ENCODE peak calls at places on chromosomes 4 and X, in ten cellular contexts. T is lower lobe of right lung, P is astrocyte of the cerebellum, N is thyroid gland, X is breast epithelium, Y is fibroblast of mammary gland, A is A549, M is prostate gland, V is endodermal cell, W is transverse colon. U is an unnamed sample.

GRCh38 chr4:8646296-8647093 is 53.9 kb downstream of the CPZ start:
- DNase-seq in W (no peak), T (no peak), N (peak), V (peak), P (no peak), Y (no peak), X (no peak), A (no peak), M (no peak), U (no peak)

GRCh38 chr4:26862381-26862915 is 1.8 kb downstream of the STIM2 start:
- DNase-seq in N (no peak), P (no peak), V (no peak), Y (no peak), T (no peak), W (no peak), A (no peak), X (no peak), M (no peak), U (no peak)

GRCh38 chr4:92234393-92235176 is 69.2 kb upstream of the GRID2 start:
- DNase-seq in A (no peak), T (no peak), W (no peak), V (no peak), X (no peak), Y (peak), P (peak), N (no peak), M (peak), U (peak)

GRCh38 chrX:155086202-155086840 is 15.0 kb downstream of the BRCC3 start:
- DNase-seq in Y (peak), V (peak), T (no peak), X (no peak), N (peak), M (no peak), A (peak), W (peak), P (peak), U (no peak)

GRCh38 chrX:16975233-16975632 is 28.8 kb downstream of the REPS2 start:
- DNase-seq in Y (no peak), V (no peak), T (no peak), X (no peak), M (no peak), W (no peak), N (no peak), A (no peak), P (no peak), U (no peak)

GRCh38 chr4:154528866-154529265 is 21.3 kb downstream of the PLRG1 start:
- DNase-seq in N (no peak), T (no peak), P (no peak), X (peak), A (no peak), Y (peak), W (no peak), V (no peak), M (no peak), U (no peak)

GRCh38 chr4:85778809-85779124 is 303.8 kb downstream of the ARHGAP24 start:
- DNase-seq in X (no peak), V (no peak), P (no peak), N (no peak), T (no peak), Y (peak), W (no peak), A (no peak), M (no peak), U (no peak)

GRCh38 chr4:11748169-11748872 is 319.6 kb upstream of the HS3ST1 start:
- DNase-seq in X (no peak), Y (peak), N (no peak), W (no peak), P (peak), M (no peak), A (no peak), T (no peak), V (no peak), U (peak)

GRCh38 chrX:19747672-19748610 is 139.5 kb downstream of the SH3KBP1 start:
- DNase-seq in V (no peak), P (no peak), A (no peak), M (no peak), N (peak), W (peak), T (peak), Y (no peak), X (no peak), U (no peak)

GRCh38 chr4:56181140-56181950 is 205.9 kb downstream of the AASDH start:
- DNase-seq in N (no peak), T (no peak), V (no peak), Y (no peak), A (no peak), X (no peak), W (no peak), P (no peak), M (no peak), U (no peak)

GRCh38 chrX:1589356-1590130 is 1.9 kb upstream of the AKAP17A start:
- DNase-seq in W (no peak), M (no peak), Y (no peak), T (no peak), A (no peak), P (no peak), X (no peak), N (no peak), V (peak), U (no peak)

GRCh38 chr4:80094191-80094590 is 21.2 kb upstream of the ANTXR2 start:
- DNase-seq in P (no peak), X (no peak), M (no peak), T (no peak), Y (peak), V (no peak), A (no peak), W (no peak), N (no peak), U (no peak)

GRCh38 chrX:87338510-87338909 is 179.1 kb upstream of the KLHL4 start:
- DNase-seq in V (no peak), T (no peak), A (peak), P (peak), M (no peak), N (no peak), X (no peak), W (no peak), Y (peak), U (no peak)

GRCh38 chr4:76896731-76897521 is 1.0 kb downstream of the SOWAHB start:
- DNase-seq in X (peak), N (peak), P (no peak), Y (no peak), W (peak), V (peak), M (peak), T (peak), A (peak), U (no peak)

GRCh38 chr4:31518796-31519250 is 798.7 kb downstream of the PCDH7 start:
- DNase-seq in M (no peak), A (no peak), T (no peak), W (no peak), P (peak), V (no peak), Y (peak), N (no peak), X (no peak), U (peak)

GRCh38 chr4:122383341-122383740 is 4.5 kb downstream of the ADAD1 start:
- DNase-seq in V (no peak), T (no peak), N (no peak), X (no peak), M (no peak), W (no peak), A (no peak), Y (no peak), P (no peak), U (no peak)

GRCh38 chr4:98994474-98995182 is 893 bp upstream of the METAP1 start:
- DNase-seq in Y (peak), V (no peak), P (no peak), T (no peak), M (no peak), X (no peak), A (no peak), N (no peak), W (no peak), U (no peak)

GRCh38 chr4:1048781-1049590 is 37.6 kb downstream of the FGFRL1 start:
- DNase-seq in N (no peak), V (peak), A (no peak), P (no peak), X (no peak), Y (no peak), W (no peak), T (peak), M (no peak), U (no peak)

GRCh38 chr4:145736241-145736831 is 56.4 kb downstream of the C4orf51 start:
- DNase-seq in M (peak), V (peak), T (peak), N (peak), P (no peak), W (peak), Y (peak), X (peak), A (no peak), U (no peak)

GRCh38 chrX:155874571-155875244 is 6.4 kb upstream of the VAMP7 start:
- DNase-seq in M (no peak), P (no peak), W (no peak), X (no peak), Y (no peak), N (no peak), T (no peak), A (no peak), V (no peak), U (no peak)

GRCh38 chrX:113033966-113034680 is 193.5 kb upstream of the AMOT start:
- DNase-seq in M (no peak), W (no peak), X (no peak), V (no peak), N (no peak), Y (no peak), P (no peak), A (no peak), T (no peak), U (no peak)

GRCh38 chrX:23515028-23515427 is 152.3 kb upstream of the PRDX4 start:
- DNase-seq in N (no peak), P (no peak), T (no peak), X (no peak), M (no peak), Y (no peak), A (no peak), W (no peak), V (no peak), U (no peak)

GRCh38 chrX:139639253-139639652 is 68.7 kb downstream of the MCF2 start:
- DNase-seq in V (no peak), W (no peak), M (no peak), Y (no peak), A (no peak), N (peak), X (no peak), T (no peak), P (no peak), U (no peak)

GRCh38 chr4:89868999-89869589 is 25.6 kb upstream of the MMRN1 start:
- DNase-seq in W (no peak), Y (peak), T (no peak), V (no peak), P (peak), N (no peak), X (no peak), M (no peak), A (no peak), U (no peak)

GRCh38 chrX:66014560-66014959 is 25.3 kb downstream of the VSIG4 start:
- DNase-seq in N (no peak), X (no peak), P (no peak), Y (no peak), A (no peak), V (no peak), M (no peak), T (no peak), W (no peak), U (no peak)

GRCh38 chrX:153902388-153902787 is 2.1 kb upstream of the AVPR2 start:
- DNase-seq in P (no peak), V (peak), T (no peak), A (no peak), M (no peak), W (no peak), Y (no peak), X (no peak), N (no peak), U (no peak)

GRCh38 chr4:86891785-86892638 is at the start of gene C4orf36:
- DNase-seq in N (peak), W (peak), P (no peak), M (peak), Y (peak), A (peak), V (peak), T (peak), X (peak), U (no peak)

GRCh38 chr4:158782539-158783360 is 13.9 kb downstream of the FNIP2 start:
- DNase-seq in X (no peak), W (no peak), V (no peak), Y (no peak), M (peak), N (no peak), A (no peak), T (no peak), P (no peak), U (no peak)

GRCh38 chrX:56745019-56745418 is 16.0 kb downstream of the NBDY start:
- DNase-seq in V (no peak), Y (peak), N (no peak), M (no peak), T (no peak), A (no peak), X (no peak), W (no peak), P (no peak), U (peak)

GRCh38 chrX:132271330-132271729 is 52.1 kb upstream of the RAP2C start:
- DNase-seq in P (no peak), T (no peak), N (no peak), W (no peak), M (peak), V (no peak), X (no peak), Y (peak), A (no peak), U (no peak)

GRCh38 chrX:8043121-8043520 is 115.9 kb upstream of the PNPLA4 start:
- DNase-seq in V (no peak), P (no peak), Y (no peak), M (no peak), W (no peak), A (no peak), N (no peak), T (no peak), X (no peak), U (no peak)

GRCh38 chr4:5638316-5638715 is 70.0 kb downstream of the EVC2 start:
- DNase-seq in M (no peak), P (no peak), Y (peak), T (no peak), A (no peak), W (no peak), V (no peak), N (no peak), X (no peak), U (peak)

GRCh38 chr4:131644619-131645018 is 1504.5 kb upstream of the PCDH10 start:
- DNase-seq in T (no peak), A (no peak), N (no peak), V (peak), M (no peak), Y (peak), P (no peak), X (no peak), W (no peak), U (peak)

GRCh38 chr4:7867701-7868429 is 71.8 kb downstream of the AFAP1 start:
- DNase-seq in M (no peak), W (no peak), P (no peak), A (no peak), V (no peak), X (no peak), T (no peak), N (no peak), Y (peak), U (no peak)

GRCh38 chrX:36897690-36898089 is 110.5 kb upstream of the FAM47C start:
- DNase-seq in M (no peak), Y (no peak), V (no peak), X (no peak), N (no peak), T (no peak), P (no peak), A (no peak), W (no peak), U (no peak)

DNA sequence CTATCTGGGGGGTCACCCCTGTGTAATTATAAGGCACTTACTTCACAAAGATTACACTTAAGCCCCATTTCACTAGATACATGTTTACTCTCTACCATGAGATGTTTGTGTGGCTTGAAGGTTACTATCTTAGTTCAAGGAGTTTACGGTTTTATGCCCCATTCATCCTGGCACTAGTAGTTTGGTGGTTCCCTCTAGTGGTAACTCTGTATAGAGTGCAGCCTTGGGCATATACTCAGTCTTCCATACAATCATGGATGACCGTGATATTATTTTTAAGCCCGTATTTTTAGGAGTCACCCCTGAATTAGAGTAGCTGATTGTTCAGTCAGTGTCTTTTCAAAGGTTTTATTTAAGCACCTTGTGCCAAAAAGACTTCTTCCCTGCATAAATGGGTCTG is 109.9 kb upstream of the FAM47C start:
- DNase-seq in T (no peak), P (no peak), N (no peak), X (no peak), M (no peak), Y (peak), W (no peak), V (no peak), A (no peak), U (peak)
- TF ChIP-seq CTCF in T (no peak), P (peak), N (no peak), X (no peak), M (no peak), Y (peak), W (peak), V (peak), A (peak), U (peak)

DNA sequence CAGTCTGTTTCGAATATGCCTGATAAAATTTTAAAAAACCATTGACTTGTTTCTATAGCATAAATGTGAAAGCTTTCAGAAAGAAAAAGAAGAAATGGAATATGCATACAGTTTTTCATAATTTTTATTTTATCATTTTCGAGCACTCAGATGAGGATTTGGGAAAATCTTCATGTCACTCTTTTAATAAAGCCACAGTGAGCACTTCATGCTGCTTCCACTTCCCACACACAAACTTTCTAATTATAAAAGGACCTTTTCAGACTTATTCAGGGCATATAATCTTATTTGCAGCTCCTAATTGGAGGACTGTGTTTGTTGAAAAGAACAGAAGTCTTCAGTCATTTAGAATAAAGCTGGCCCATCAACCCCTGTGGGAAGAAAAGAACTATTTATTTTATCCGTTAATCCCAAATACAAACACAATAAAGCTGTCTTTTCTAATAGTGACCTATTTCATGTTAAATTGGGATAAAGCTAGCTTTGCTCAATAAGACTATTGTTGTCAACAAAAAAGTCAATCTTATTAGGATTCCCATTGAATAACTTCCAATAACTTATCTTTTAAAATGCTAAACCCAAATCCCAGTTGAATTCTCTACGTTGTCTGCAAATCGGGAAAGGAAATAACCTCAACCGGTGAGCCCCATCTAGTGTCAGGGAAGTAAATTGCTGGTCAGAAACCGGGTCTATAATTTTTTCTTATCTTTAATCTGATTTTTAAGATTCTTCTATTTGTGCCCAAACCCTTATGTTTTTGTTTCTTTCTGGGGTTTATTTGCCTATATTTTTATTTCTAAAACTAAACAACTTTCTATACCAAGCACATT is 211.5 kb downstream of the PDGFRA start:
- DNase-seq in X (no peak), M (no peak), P (peak), W (no peak), V (peak), A (peak), Y (peak), N (no peak), T (no peak), U (no peak)
- H3K4me3 ChIP-seq in X (peak), M (no peak), P (no peak), W (no peak), V (no peak), A (no peak), Y (no peak), N (no peak), T (peak), U (no peak)

GRCh38 chr4:152458801-152459302 is 77.0 kb downstream of the FBXW7 start:
- DNase-seq in W (no peak), P (no peak), N (no peak), A (no peak), M (no peak), T (no peak), V (no peak), X (no peak), Y (no peak), U (no peak)

GRCh38 chr4:152462715-152463114 is 73.2 kb downstream of the FBXW7 start:
- DNase-seq in T (no peak), V (no peak), X (no peak), Y (no peak), W (no peak), P (no peak), N (no peak), M (no peak), A (no peak), U (no peak)

GRCh38 chr4:152459326-152459725 is 76.6 kb downstream of the FBXW7 start:
- DNase-seq in A (no peak), Y (no peak), N (no peak), P (no peak), W (no peak), X (no peak), M (no peak), T (no peak), V (no peak), U (no peak)

GRCh38 chr4:152462047-152462446 is 73.8 kb downstream of the FBXW7 start:
- DNase-seq in Y (no peak), A (no peak), M (no peak), T (no peak), W (peak), N (no peak), V (no peak), P (no peak), X (no peak), U (no peak)

GRCh38 chr4:152460488-152460887 is 75.4 kb downstream of the FBXW7 start:
- DNase-seq in V (no peak), M (no peak), W (no peak), T (no peak), X (no peak), A (no peak), P (peak), N (no peak), Y (peak), U (peak)
- TF ChIP-seq CTCF in V (peak), M (no peak), W (no peak), T (no peak), X (no peak), A (peak), P (no peak), N (no peak), Y (peak), U (peak)

GRCh38 chr4:176902710-176903323 is 110.1 kb upstream of the VEGFC start:
- DNase-seq in V (no peak), M (no peak), X (no peak), P (peak), A (no peak), Y (peak), N (no peak), W (no peak), T (no peak), U (peak)
- H3K4me3 ChIP-seq in V (no peak), M (no peak), X (no peak), P (no peak), A (no peak), Y (no peak), N (no peak), W (no peak), T (no peak), U (no peak)

GRCh38 chr4:69473699-69474098 is 22.0 kb downstream of the UGT2B4 start:
- DNase-seq in X (no peak), Y (no peak), A (no peak), M (no peak), W (no peak), N (no peak), P (no peak), T (no peak), V (no peak), U (no peak)

GRCh38 chr4:69471639-69472038 is 24.1 kb downstream of the UGT2B4 start:
- DNase-seq in X (no peak), M (no peak), T (no peak), A (no peak), W (no peak), P (no peak), V (no peak), Y (no peak), N (no peak), U (no peak)

GRCh38 chr4:69467797-69468196 is 27.9 kb downstream of the UGT2B4 start:
- DNase-seq in A (no peak), X (no peak), M (no peak), P (no peak), Y (no peak), W (no peak), N (no peak), V (peak), T (no peak), U (no peak)

DNA sequence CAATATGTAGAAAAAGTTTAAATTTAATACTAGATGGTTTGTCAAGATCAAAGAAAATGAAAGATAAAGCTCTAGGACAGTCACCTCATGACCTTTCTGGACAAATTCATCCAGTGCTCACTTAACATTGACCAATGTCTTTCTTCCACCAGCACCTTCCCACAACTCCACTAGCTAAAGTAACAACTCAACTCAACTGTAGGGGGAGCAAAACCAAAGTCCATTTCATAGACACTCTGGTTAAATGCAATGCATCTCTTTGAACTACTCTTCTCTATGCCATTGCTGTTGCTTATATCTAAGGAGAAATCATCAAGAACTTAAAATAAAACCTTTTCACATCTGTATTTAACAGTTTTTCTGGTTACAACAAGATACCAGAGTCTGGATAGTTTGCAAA is 25.1 kb downstream of the UGT2B4 start:
- DNase-seq in P (no peak), T (no peak), Y (no peak), X (no peak), M (no peak), N (no peak), V (no peak), A (peak), W (no peak), U (no peak)
- TF ChIP-seq CTCF in P (no peak), T (no peak), Y (no peak), X (no peak), M (no peak), N (no peak), V (peak), A (no peak), W (no peak), U (no peak)

GRCh38 chrX:115459883-115460564 is 101.0 kb upstream of the PLS3 start:
- DNase-seq in W (no peak), V (no peak), P (no peak), N (no peak), Y (no peak), A (no peak), M (no peak), X (no peak), T (no peak), U (no peak)
- H3K4me3 ChIP-seq in W (no peak), V (no peak), P (no peak), N (no peak), Y (no peak), A (no peak), M (no peak), X (no peak), T (no peak), U (no peak)

U was measured in kidney epithelial cell.